ENCODE peak calls at places on chromosomes 6 and 20, in eight cellular contexts. T is left lung, B is amygdala, V is mesothelial cell of epicardium, Q is AG04450, E is pancreas, D is heart right ventricle, K is astrocyte of the spinal cord. J is an unnamed sample.

GRCh38 chr6:169167581-169168301 is 85.9 kb downstream of the THBS2 start:
- DNase-seq in Q (peak; percentile 93), V (peak; percentile 39), E (no peak), K (peak; percentile 88), D (peak; percentile 66), T (no peak), B (no peak), J (peak; percentile 73)

GRCh38 chr6:21886601-21887091 is 293.1 kb downstream of the SOX4 start:
- DNase-seq in Q (no peak), E (no peak), T (no peak), B (no peak), K (peak; percentile 68), V (no peak), D (no peak), J (no peak)

GRCh38 chr6:123570813-123571684 is 65.7 kb downstream of the TRDN start:
- DNase-seq in E (no peak), K (no peak), V (no peak), T (no peak), B (no peak), D (no peak), Q (no peak), J (peak; percentile 31)

GRCh38 chr20:24081077-24081476 is 92.5 kb upstream of the GGTLC1 start:
- DNase-seq in V (no peak), B (no peak), E (no peak), Q (no peak), K (no peak), D (no peak), T (no peak), J (no peak)

GRCh38 chr6:3232017-3232838 is 4.8 kb upstream of the TUBB2B start:
- DNase-seq in V (no peak), B (no peak), E (no peak), T (no peak), K (no peak), D (no peak), Q (no peak), J (no peak)

GRCh38 chr20:4012631-4013030 is 2.7 kb downstream of the RNF24 start:
- DNase-seq in K (no peak), T (no peak), D (no peak), Q (peak; percentile 81), E (no peak), B (no peak), V (no peak), J (no peak)

GRCh38 chr6:152983637-152984386 is 971 bp upstream of the FBXO5 start:
- DNase-seq in B (peak; percentile 35), V (peak; percentile 98), E (peak; percentile 55), T (peak; percentile 81), K (peak; percentile 82), Q (peak; percentile 29), D (peak; percentile 97), J (peak; percentile 92)

GRCh38 chr6:36375644-36376155 is 11.8 kb downstream of the ETV7 start:
- DNase-seq in T (no peak), E (no peak), V (no peak), D (no peak), B (no peak), K (no peak), Q (no peak), J (no peak)

GRCh38 chr6:81722503-81723223 is 29.8 kb downstream of the TENT5A start:
- DNase-seq in V (no peak), B (no peak), Q (no peak), D (no peak), T (no peak), E (no peak), K (no peak), J (no peak)

GRCh38 chr6:34953084-34954025 is 64.3 kb downstream of the ANKS1A start:
- DNase-seq in V (no peak), D (no peak), K (peak; percentile 79), Q (no peak), T (no peak), B (no peak), E (peak; percentile 20), J (no peak)

GRCh38 chr6:135411339-135411738 is 86.2 kb downstream of the AHI1 start:
- DNase-seq in Q (no peak), V (no peak), T (no peak), B (no peak), K (no peak), E (no peak), D (no peak), J (no peak)

GRCh38 chr6:18343741-18344140 is 43.4 kb upstream of the RNF144B start:
- DNase-seq in V (no peak), D (no peak), B (no peak), E (no peak), K (peak; percentile 79), T (no peak), Q (peak; percentile 55), J (no peak)

GRCh38 chr20:20461526-20461925 is 93.6 kb downstream of the INSM1 start:
- DNase-seq in D (no peak), E (no peak), V (no peak), K (no peak), Q (no peak), B (no peak), T (no peak), J (no peak)

GRCh38 chr6:47455533-47456209 is 21.9 kb upstream of the CD2AP start:
- DNase-seq in Q (no peak), B (no peak), E (peak; percentile 75), V (no peak), K (no peak), D (no peak), T (no peak), J (no peak)

GRCh38 chr6:13360671-13361540 is 32.6 kb upstream of the TBC1D7 start:
- DNase-seq in D (peak; percentile 55), E (no peak), T (no peak), K (no peak), Q (no peak), V (no peak), B (no peak), J (no peak)

GRCh38 chr6:3287976-3288707 is 29.4 kb downstream of the PSMG4 start:
- DNase-seq in E (no peak), K (no peak), V (no peak), D (no peak), B (no peak), Q (no peak), T (no peak), J (peak; percentile 9)

GRCh38 chr20:23129256-23129655 is 43.1 kb upstream of the CD93 start:
- DNase-seq in Q (no peak), T (no peak), E (no peak), V (no peak), D (no peak), B (no peak), K (no peak), J (peak; percentile 14)

GRCh38 chr20:6920991-6921613 is 153.6 kb downstream of the BMP2 start:
- DNase-seq in V (no peak), B (no peak), D (no peak), E (no peak), T (no peak), Q (no peak), K (no peak), J (no peak)

GRCh38 chr6:134657751-134658522 is 292.0 kb downstream of the ALDH8A1 start:
- DNase-seq in Q (no peak), E (no peak), T (no peak), D (no peak), K (no peak), V (no peak), B (no peak), J (no peak)

GRCh38 chr6:73712536-73712935 is 16.5 kb downstream of the CD109 start:
- DNase-seq in T (no peak), E (no peak), B (no peak), V (no peak), D (no peak), K (no peak), Q (no peak), J (no peak)

GRCh38 chr20:53950031-53950430 is 120.4 kb downstream of the BCAS1 start:
- DNase-seq in V (no peak), E (no peak), Q (no peak), T (no peak), B (no peak), D (no peak), K (no peak), J (no peak)

GRCh38 chr6:128062882-128063603 is 162.2 kb upstream of the THEMIS start:
- DNase-seq in V (no peak), D (no peak), E (no peak), B (no peak), K (no peak), Q (no peak), T (no peak), J (no peak)

GRCh38 chr6:43456737-43457126 is 1.4 kb upstream of the DLK2 start:
- DNase-seq in E (no peak), B (no peak), K (no peak), V (no peak), T (no peak), Q (no peak), D (no peak), J (no peak)

GRCh38 chr20:43914697-43915208 is at the start of gene TOX2:
- DNase-seq in D (peak; percentile 48), V (peak; percentile 61), K (no peak), B (no peak), T (no peak), E (no peak), Q (no peak), J (no peak)

GRCh38 chr20:1524004-1524403 is 32.8 kb upstream of the SIRPB2 start:
- DNase-seq in B (no peak), K (no peak), T (no peak), Q (no peak), D (no peak), E (no peak), V (no peak), J (no peak)

GRCh38 chr6:170025341-170026271 is 265.3 kb downstream of the DLL1 start:
- DNase-seq in Q (no peak), K (no peak), T (peak; percentile 24), B (no peak), E (no peak), D (no peak), V (no peak), J (peak; percentile 39)

GRCh38 chr6:130322673-130323268 is 43.0 kb upstream of the TMEM200A start:
- DNase-seq in V (peak; percentile 46), T (no peak), D (no peak), K (peak; percentile 81), Q (peak; percentile 52), E (peak; percentile 29), B (no peak), J (peak; percentile 55)

GRCh38 chr20:50546729-50547314 is 36.6 kb downstream of the PTPN1 start:
- DNase-seq in E (no peak), D (no peak), V (no peak), B (no peak), Q (no peak), K (no peak), T (no peak), J (peak; percentile 49)

GRCh38 chr20:8860011-8860495 is 208.8 kb upstream of the PLCB4 start:
- DNase-seq in Q (peak; percentile 88), V (no peak), K (peak; percentile 88), D (no peak), E (no peak), T (no peak), B (no peak), J (no peak)